ENCODE peak calls at places on chromosomes 5 and 9, in four cellular contexts. L is keratinocyte, V is PC-3, G is GM12878. W is an unnamed sample.

GRCh38 chr9:74497750-74498615 is 848 bp downstream of the RORB start:
- DNase-seq in G (no peak), V (no peak), L (no peak), W (peak; percentile 29)

GRCh38 chr9:13513262-13513661 is 233.8 kb upstream of the MPDZ start:
- DNase-seq in G (no peak), V (no peak), L (no peak), W (peak; percentile 37)

GRCh38 chr9:29332789-29333188 is 1759.5 kb upstream of the C9orf72 start:
- DNase-seq in G (no peak), L (no peak), V (peak; percentile 79), W (no peak)

GRCh38 chr5:91417219-91417618 is 34.1 kb upstream of the ARRDC3 start:
- DNase-seq in G (no peak), V (no peak), L (no peak), W (no peak)

GRCh38 chr5:133783481-133783880 is 171.1 kb upstream of the FSTL4 start:
- DNase-seq in V (no peak), L (no peak), G (no peak), W (no peak)

GRCh38 chr5:148740966-148741742 is 85.3 kb upstream of the ADRB2 start:
- DNase-seq in V (peak; percentile 96), G (no peak), L (peak; percentile 17), W (peak; percentile 61)

GRCh38 chr9:136355616-136356557 is 7.7 kb downstream of the DNLZ start:
- DNase-seq in V (no peak), G (no peak), L (no peak), W (no peak)

GRCh38 chr5:172774561-172775271 is 3.7 kb upstream of the DUSP1 start:
- DNase-seq in L (no peak), G (no peak), V (no peak), W (peak; percentile 4)

GRCh38 chr5:31833005-31833404 is 194.1 kb downstream of the PDZD2 start:
- DNase-seq in V (peak; percentile 55), L (no peak), G (no peak), W (no peak)

GRCh38 chr5:105168806-105169205 is 1606.2 kb upstream of the NUDT12 start:
- DNase-seq in G (no peak), V (peak; percentile 83), L (no peak), W (no peak)

GRCh38 chr5:112885001-112885400 is 23.9 kb downstream of the SRP19 start:
- DNase-seq in G (no peak), L (no peak), V (no peak), W (no peak)

GRCh38 chr9:5336683-5337082 is 3.0 kb downstream of the RLN1 start:
- DNase-seq in G (no peak), L (no peak), V (no peak), W (no peak)

GRCh38 chr5:74055446-74056097 is 429.6 kb downstream of the ARHGEF28 start:
- DNase-seq in V (no peak), G (no peak), L (no peak), W (no peak)

GRCh38 chr5:124706729-124707361 is 39.6 kb downstream of the ZNF608 start:
- DNase-seq in G (no peak), L (no peak), V (no peak), W (peak; percentile 77)

GRCh38 chr9:18159254-18159653 is 314.7 kb upstream of the ADAMTSL1 start:
- DNase-seq in L (no peak), V (no peak), G (no peak), W (no peak)

GRCh38 chr5:168552146-168552545 is 23.0 kb downstream of the FBLL1 start:
- DNase-seq in V (peak; percentile 25), G (no peak), L (no peak), W (no peak)

GRCh38 chr9:71663931-71664459 is 104.3 kb downstream of the CEMIP2 start:
- DNase-seq in G (no peak), L (no peak), V (peak; percentile 18), W (no peak)

GRCh38 chr5:171420429-171421231 is 1.2 kb downstream of the FGF18 start:
- DNase-seq in G (no peak), L (no peak), V (peak; percentile 56), W (peak; percentile 87)

GRCh38 chr5:170419666-170420065 is 30.5 kb upstream of the KCNMB1 start:
- DNase-seq in L (no peak), G (no peak), V (no peak), W (no peak)

GRCh38 chr5:31217441-31217840 is 24.0 kb downstream of the CDH6 start:
- DNase-seq in V (no peak), L (no peak), G (no peak), W (no peak)

GRCh38 chr5:76303917-76304316 is 99.2 kb upstream of the IQGAP2 start:
- DNase-seq in L (peak; percentile 19), V (peak; percentile 18), G (peak; percentile 34), W (peak; percentile 48)

GRCh38 chr5:74478328-74478727 is 162.2 kb downstream of the ENC1 start:
- DNase-seq in V (no peak), G (no peak), L (no peak), W (no peak)

GRCh38 chr5:154449786-154450185 is 4.0 kb downstream of the SAP30L start:
- DNase-seq in G (no peak), V (no peak), L (no peak), W (no peak)

GRCh38 chr5:149827501-149827990 is 97.4 kb downstream of the PPARGC1B start:
- DNase-seq in V (no peak), L (no peak), G (no peak), W (no peak)

GRCh38 chr5:149827086-149827485 is 97.0 kb downstream of the PPARGC1B start:
- DNase-seq in G (no peak), V (no peak), L (no peak), W (no peak)

GRCh38 chr5:149828161-149829011 is 98.3 kb downstream of the PPARGC1B start:
- DNase-seq in G (peak; percentile 79), V (peak; percentile 97), L (peak; percentile 58), W (peak; percentile 95)

GRCh38 chr5:149824851-149825250 is 94.7 kb downstream of the PPARGC1B start:
- DNase-seq in V (no peak), G (no peak), L (no peak), W (no peak)

GRCh38 chr5:149826574-149826973 is 96.5 kb downstream of the PPARGC1B start:
- DNase-seq in G (no peak), L (no peak), V (no peak), W (no peak)
- H3K4me1 ChIP-seq in G (peaks cover 8% of the 10 kb centered on the region), L (peaks cover 9% of the 10 kb centered on the region), V (no peaks in the 10 kb centered on the region), W (peaks cover 5% of the 10 kb centered on the region)

GRCh38 chr5:158958048-158958994 is 141.4 kb downstream of the EBF1 start:
- DNase-seq in L (no peak), V (no peak), G (peak; percentile 78), W (no peak)
- H2AFZ ChIP-seq in L (no peak overlapping the region), V (no peak overlapping the region), G (peak overlapping the region; percentile 76), W (no peak overlapping the region)

DNA sequence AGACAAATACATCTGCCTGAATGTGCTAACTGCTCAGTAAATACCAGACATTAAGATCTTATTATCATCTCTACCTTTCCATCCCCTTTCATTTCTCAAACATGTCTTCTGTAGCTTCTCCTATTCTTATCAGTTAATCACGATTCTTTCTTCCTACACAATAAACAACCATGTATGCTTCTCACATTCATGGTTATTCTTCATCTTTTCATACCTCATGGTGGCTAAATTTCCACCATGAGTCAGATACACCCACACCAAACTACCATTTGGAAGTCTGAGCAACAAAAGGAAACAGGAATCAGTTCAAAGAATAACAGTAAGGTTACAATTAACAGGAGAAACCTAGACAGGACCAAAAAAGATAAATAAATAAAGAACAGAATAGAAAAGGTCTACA is 7.7 kb downstream of the ZNF622 start:
- DNase-seq in L (no peak), V (no peak), G (no peak), W (no peak)
- H3K36me3 ChIP-seq in L (peaks cover 46% of the 10 kb centered on the region), V (peaks cover 84% of the 10 kb centered on the region), G (peaks cover 39% of the 10 kb centered on the region), W (no peaks in the 10 kb centered on the region)

GRCh38 chr9:127973169-127974001 is 7.4 kb downstream of the EEIG1 start:
- DNase-seq in G (no peak), L (no peak), V (no peak), W (no peak)
- H3K4me1 ChIP-seq in G (peaks cover 63% of the 10 kb centered on the region), L (peaks cover 35% of the 10 kb centered on the region), V (peaks cover 34% of the 10 kb centered on the region), W (peaks cover 100% of the 10 kb centered on the region)

DNA sequence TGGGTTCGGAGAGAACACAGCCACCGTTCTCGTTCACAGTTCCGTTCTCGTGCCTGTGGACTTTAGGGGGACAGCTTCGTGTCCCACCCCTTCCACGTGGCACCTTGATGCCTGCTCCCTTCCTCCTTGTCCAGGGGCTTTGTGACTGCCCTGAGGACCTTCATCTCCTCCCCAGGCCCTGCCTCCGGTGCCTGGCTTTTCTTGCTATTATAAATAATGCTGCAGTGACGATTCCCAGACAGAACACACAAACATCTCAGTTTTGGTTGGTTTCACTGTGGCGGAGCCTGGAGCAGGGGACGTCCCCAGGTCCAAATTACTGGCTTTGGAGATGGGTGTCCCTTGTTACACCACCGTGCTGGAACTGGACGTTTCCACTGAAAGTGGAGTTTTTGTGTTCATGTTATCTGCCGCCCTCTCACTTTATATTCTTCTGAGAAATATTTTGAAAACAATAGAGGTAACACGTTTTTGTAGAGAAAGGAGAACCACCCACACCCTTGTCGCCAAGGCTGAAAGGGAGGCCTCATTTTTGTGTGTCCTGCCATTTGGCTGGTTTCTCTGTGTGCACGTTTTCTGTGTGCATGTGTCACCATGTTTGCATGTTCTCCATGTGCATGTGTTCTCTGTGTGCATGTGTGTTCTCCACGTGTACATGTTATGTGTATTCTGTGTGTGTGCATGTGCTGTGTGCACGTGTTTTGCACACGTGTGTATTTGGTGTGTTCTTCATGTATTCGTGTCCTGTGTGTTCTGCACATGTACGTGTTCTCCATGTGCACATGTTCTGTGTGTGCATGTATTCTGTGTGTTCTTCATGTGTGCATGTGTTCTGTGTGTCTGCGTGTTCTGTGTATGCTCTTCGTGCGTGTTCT is 24.2 kb downstream of the WNK2 start:
- DNase-seq in V (no peak), L (no peak), G (no peak), W (no peak)
- H2AFZ ChIP-seq in V (no peak overlapping the region), L (no peak overlapping the region), G (no peak overlapping the region), W (peak overlapping the region; percentile 24)

GRCh38 chr9:34102796-34103195 is 23.7 kb downstream of the DCAF12 start:
- DNase-seq in V (no peak), G (no peak), L (no peak), W (no peak)
- H3K36me3 ChIP-seq in V (peaks cover 9% of the 10 kb centered on the region), G (peaks cover 26% of the 10 kb centered on the region), L (peaks cover 36% of the 10 kb centered on the region), W (no peaks in the 10 kb centered on the region)

DNA sequence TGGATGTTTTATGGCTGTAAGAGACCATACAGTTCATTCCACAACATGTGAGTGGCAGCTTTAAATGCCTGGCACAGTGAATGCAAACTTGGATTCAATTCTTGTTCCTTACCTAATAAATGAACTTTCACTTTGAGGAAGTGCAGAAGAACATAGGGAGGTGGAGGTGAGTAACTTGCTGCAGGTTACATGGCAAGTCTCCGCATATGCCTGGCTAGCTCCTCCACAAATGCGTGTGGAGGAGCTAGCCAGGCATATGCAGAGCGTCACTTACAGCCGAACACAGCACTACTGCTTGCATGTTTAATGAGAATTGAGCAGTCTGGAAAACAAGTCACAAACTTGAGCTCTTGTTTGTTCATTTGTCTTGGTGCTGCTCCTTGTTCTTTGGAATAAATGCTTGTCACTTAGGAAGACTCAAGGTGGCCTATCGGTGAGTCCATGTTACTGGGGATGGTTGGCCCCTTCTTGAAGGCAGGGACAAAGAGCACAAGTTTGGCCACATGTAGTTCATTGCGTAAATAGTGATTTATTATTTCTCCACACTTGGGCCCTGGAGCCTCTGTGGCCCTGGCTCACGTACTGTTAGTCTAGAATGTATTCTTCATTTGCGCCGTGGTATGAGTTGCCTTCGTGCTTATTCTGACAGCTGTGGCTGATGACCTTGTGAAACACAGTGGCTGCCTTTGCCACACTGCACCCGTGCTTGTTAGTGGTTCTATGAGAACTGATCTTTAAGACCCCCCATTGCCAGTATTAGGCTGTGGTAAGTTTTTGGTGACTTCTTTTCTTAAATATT is 3.1 kb downstream of the ISOC1 start:
- DNase-seq in L (peak; percentile 26), V (no peak), G (no peak), W (no peak)
- H3K4me1 ChIP-seq in L (peaks cover 31% of the 10 kb centered on the region), V (peaks cover 21% of the 10 kb centered on the region), G (no peaks in the 10 kb centered on the region), W (peaks cover 22% of the 10 kb centered on the region)